ENCODE peak calls at places on chromosomes 16 and 17, in seven cellular contexts. One of them, this sample, is unnamed.

GRCh38 chr17:31918701-31919128 is 17.2 kb upstream of the UTP6 start:
- DNase-seq in A673: no peak
- DNase-seq in dorsolateral prefrontal cortex: no peak
- DNase-seq in uterus: no peak
- DNase-seq in Peyer's patch: no peak
- DNase-seq in ovary: no peak
- DNase-seq in CD8-positive, alpha-beta T cell: no peak
- DNase-seq in this sample: no peak

GRCh38 chr17:61619493-61619892 is 28.5 kb upstream of the NACA2 start:
- DNase-seq in A673: peak; percentile 1
- DNase-seq in dorsolateral prefrontal cortex: no peak
- DNase-seq in uterus: no peak
- DNase-seq in Peyer's patch: no peak
- DNase-seq in ovary: no peak
- DNase-seq in CD8-positive, alpha-beta T cell: no peak
- DNase-seq in this sample: no peak

GRCh38 chr17:41483991-41484826 is 3.3 kb upstream of the KRT35 start:
- DNase-seq in A673: no peak
- DNase-seq in dorsolateral prefrontal cortex: no peak
- DNase-seq in uterus: no peak
- DNase-seq in Peyer's patch: no peak
- DNase-seq in ovary: no peak
- DNase-seq in CD8-positive, alpha-beta T cell: no peak
- DNase-seq in this sample: no peak

GRCh38 chr16:57619606-57620315 is 8.7 kb upstream of the ADGRG1 start:
- DNase-seq in A673: no peak
- DNase-seq in dorsolateral prefrontal cortex: no peak
- DNase-seq in uterus: peak; percentile 10
- DNase-seq in Peyer's patch: no peak
- DNase-seq in ovary: no peak
- DNase-seq in CD8-positive, alpha-beta T cell: no peak
- DNase-seq in this sample: no peak

GRCh38 chr16:14472357-14472756 is 157.7 kb downstream of the PARN start:
- DNase-seq in A673: no peak
- DNase-seq in dorsolateral prefrontal cortex: no peak
- DNase-seq in uterus: no peak
- DNase-seq in Peyer's patch: no peak
- DNase-seq in ovary: no peak
- DNase-seq in CD8-positive, alpha-beta T cell: no peak
- DNase-seq in this sample: no peak

GRCh38 chr17:68910256-68910705 is 44.9 kb downstream of the ABCA8 start:
- DNase-seq in A673: peak; percentile 62
- DNase-seq in dorsolateral prefrontal cortex: peak; percentile 71
- DNase-seq in uterus: no peak
- DNase-seq in Peyer's patch: no peak
- DNase-seq in ovary: peak; percentile 20
- DNase-seq in CD8-positive, alpha-beta T cell: no peak
- DNase-seq in this sample: no peak

GRCh38 chr17:68441064-68441770 is 16.1 kb downstream of the WIPI1 start:
- DNase-seq in A673: no peak
- DNase-seq in dorsolateral prefrontal cortex: no peak
- DNase-seq in uterus: no peak
- DNase-seq in Peyer's patch: no peak
- DNase-seq in ovary: no peak
- DNase-seq in CD8-positive, alpha-beta T cell: no peak
- DNase-seq in this sample: no peak

GRCh38 chr16:83549836-83550569 is 257.8 kb upstream of the HSBP1 start:
- DNase-seq in A673: no peak
- DNase-seq in dorsolateral prefrontal cortex: no peak
- DNase-seq in uterus: no peak
- DNase-seq in Peyer's patch: no peak
- DNase-seq in ovary: no peak
- DNase-seq in CD8-positive, alpha-beta T cell: no peak
- DNase-seq in this sample: no peak

GRCh38 chr16:23214796-23215195 is 32.3 kb downstream of the SCNN1G start:
- DNase-seq in A673: no peak
- DNase-seq in dorsolateral prefrontal cortex: no peak
- DNase-seq in uterus: no peak
- DNase-seq in Peyer's patch: no peak
- DNase-seq in ovary: no peak
- DNase-seq in CD8-positive, alpha-beta T cell: no peak
- DNase-seq in this sample: no peak

GRCh38 chr17:48624118-48624517 is 2.0 kb downstream of the HOXB9 start:
- DNase-seq in A673: no peak
- DNase-seq in dorsolateral prefrontal cortex: no peak
- DNase-seq in uterus: no peak
- DNase-seq in Peyer's patch: no peak
- DNase-seq in ovary: no peak
- DNase-seq in CD8-positive, alpha-beta T cell: no peak
- DNase-seq in this sample: no peak

GRCh38 chr17:63402808-63403207 is 43.3 kb downstream of the CYB561 start:
- DNase-seq in A673: no peak
- DNase-seq in dorsolateral prefrontal cortex: no peak
- DNase-seq in uterus: no peak
- DNase-seq in Peyer's patch: no peak
- DNase-seq in ovary: no peak
- DNase-seq in CD8-positive, alpha-beta T cell: no peak
- DNase-seq in this sample: no peak

GRCh38 chr17:18167421-18167820 is 16.2 kb upstream of the ALKBH5 start:
- DNase-seq in A673: no peak
- DNase-seq in dorsolateral prefrontal cortex: no peak
- DNase-seq in uterus: no peak
- DNase-seq in Peyer's patch: no peak
- DNase-seq in ovary: no peak
- DNase-seq in CD8-positive, alpha-beta T cell: no peak
- DNase-seq in this sample: no peak

GRCh38 chr17:76474238-76474637 is 6.8 kb downstream of the AANAT start:
- DNase-seq in A673: no peak
- DNase-seq in dorsolateral prefrontal cortex: no peak
- DNase-seq in uterus: no peak
- DNase-seq in Peyer's patch: no peak
- DNase-seq in ovary: no peak
- DNase-seq in CD8-positive, alpha-beta T cell: no peak
- DNase-seq in this sample: no peak

GRCh38 chr17:35254107-35254802 is 11.4 kb downstream of the SLFN5 start:
- DNase-seq in A673: peak; percentile 60
- DNase-seq in dorsolateral prefrontal cortex: no peak
- DNase-seq in uterus: peak; percentile 42
- DNase-seq in Peyer's patch: no peak
- DNase-seq in ovary: peak; percentile 26
- DNase-seq in CD8-positive, alpha-beta T cell: no peak
- DNase-seq in this sample: no peak

DNA sequence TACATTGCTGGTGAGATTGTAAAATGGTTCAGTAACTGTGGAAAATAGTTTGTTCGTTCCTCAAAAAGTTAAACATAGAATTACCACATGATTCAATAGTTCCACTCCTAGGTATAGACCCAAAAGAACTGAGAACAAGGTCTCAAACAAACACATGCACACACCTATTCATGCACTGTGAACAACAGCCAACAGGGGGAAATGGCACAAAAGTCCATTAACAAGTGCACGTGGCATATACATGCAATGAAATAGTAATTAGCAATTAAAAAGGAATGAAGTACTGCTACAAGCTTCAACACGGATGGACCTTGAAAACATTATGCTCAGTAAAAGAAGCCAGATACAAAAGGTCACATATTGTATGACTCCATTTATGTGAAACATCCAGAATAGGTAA is 23.8 kb downstream of the SDK2 start:
- DNase-seq in A673: no peak
- DNase-seq in dorsolateral prefrontal cortex: no peak
- DNase-seq in uterus: no peak
- DNase-seq in Peyer's patch: no peak
- DNase-seq in ovary: no peak
- DNase-seq in CD8-positive, alpha-beta T cell: no peak
- DNase-seq in this sample: no peak
- TF ChIP-seq CTCF in A673: no peak
- TF ChIP-seq CTCF in dorsolateral prefrontal cortex: no peak
- TF ChIP-seq CTCF in uterus: no peak
- TF ChIP-seq CTCF in Peyer's patch: no peak
- TF ChIP-seq CTCF in ovary: no peak
- TF ChIP-seq CTCF in CD8-positive, alpha-beta T cell: no peak
- TF ChIP-seq CTCF in this sample: no peak

GRCh38 chr17:30203471-30203981 is 32.0 kb downstream of the SLC6A4 start:
- DNase-seq in A673: no peak
- DNase-seq in dorsolateral prefrontal cortex: no peak
- DNase-seq in uterus: no peak
- DNase-seq in Peyer's patch: no peak
- DNase-seq in ovary: no peak
- DNase-seq in CD8-positive, alpha-beta T cell: no peak
- DNase-seq in this sample: no peak
- TF ChIP-seq CTCF in A673: peak; percentile 13
- TF ChIP-seq CTCF in dorsolateral prefrontal cortex: no peak
- TF ChIP-seq CTCF in uterus: no peak
- TF ChIP-seq CTCF in Peyer's patch: no peak
- TF ChIP-seq CTCF in ovary: no peak
- TF ChIP-seq CTCF in CD8-positive, alpha-beta T cell: no peak
- TF ChIP-seq CTCF in this sample: no peak

GRCh38 chr17:55314784-55315491 is 50.2 kb downstream of the HLF start:
- DNase-seq in A673: no peak
- DNase-seq in dorsolateral prefrontal cortex: no peak
- DNase-seq in uterus: no peak
- DNase-seq in Peyer's patch: no peak
- DNase-seq in ovary: no peak
- DNase-seq in CD8-positive, alpha-beta T cell: no peak
- DNase-seq in this sample: no peak
- TF ChIP-seq CTCF in A673: no peak
- TF ChIP-seq CTCF in dorsolateral prefrontal cortex: no peak
- TF ChIP-seq CTCF in uterus: no peak
- TF ChIP-seq CTCF in Peyer's patch: no peak
- TF ChIP-seq CTCF in ovary: no peak
- TF ChIP-seq CTCF in CD8-positive, alpha-beta T cell: no peak
- TF ChIP-seq CTCF in this sample: no peak

DNA sequence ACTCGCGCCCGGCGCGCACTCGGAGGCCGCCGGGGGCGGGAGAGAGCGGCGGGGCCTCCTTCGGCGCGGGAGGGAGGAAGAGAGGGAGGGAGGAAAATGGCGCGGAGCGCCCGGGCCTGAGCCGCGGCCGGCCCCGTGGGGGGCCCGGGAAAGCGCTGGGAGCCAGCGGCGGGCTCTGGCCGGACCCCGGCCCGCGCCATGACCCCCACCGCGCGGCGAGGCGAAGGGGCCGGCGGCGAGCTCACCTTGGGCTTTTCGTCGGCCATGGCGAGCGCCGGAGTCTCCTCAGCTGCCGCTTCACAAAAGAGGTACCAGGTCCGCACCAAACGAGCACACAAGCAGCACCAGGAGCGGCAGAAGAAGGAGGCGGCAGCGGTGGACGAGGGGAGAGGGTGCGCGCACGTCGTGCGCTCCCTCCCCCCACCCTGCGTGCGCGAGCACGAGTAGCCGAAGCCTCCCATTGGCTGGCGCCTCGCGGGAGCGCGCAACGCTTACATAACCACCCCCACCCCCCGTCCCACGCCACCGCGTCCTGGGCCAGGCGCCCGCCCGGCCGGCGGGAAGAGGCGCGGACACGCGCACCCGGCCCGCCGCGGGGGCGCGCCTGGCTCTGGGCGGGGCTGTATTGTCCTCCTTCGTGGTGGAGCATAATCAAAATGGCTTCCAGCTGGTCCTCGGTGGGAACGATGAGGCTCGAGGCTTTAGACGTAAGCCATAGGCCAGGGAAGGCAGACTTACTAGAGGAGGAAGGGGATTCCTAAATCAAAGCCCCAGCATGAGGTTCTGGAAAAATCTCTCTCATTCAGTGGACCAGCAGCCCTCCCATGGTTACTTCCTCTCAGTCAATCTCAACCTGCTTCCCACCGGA is at the start of gene SUMO2:
- DNase-seq in A673: peak; percentile 97
- DNase-seq in dorsolateral prefrontal cortex: peak; percentile 88
- DNase-seq in uterus: peak; percentile 97
- DNase-seq in Peyer's patch: peak; percentile 94
- DNase-seq in ovary: peak; percentile 98
- DNase-seq in CD8-positive, alpha-beta T cell: peak; percentile 89
- DNase-seq in this sample: peak; percentile 92
- TF ChIP-seq CTCF in A673: no peak
- TF ChIP-seq CTCF in dorsolateral prefrontal cortex: no peak
- TF ChIP-seq CTCF in uterus: no peak
- TF ChIP-seq CTCF in Peyer's patch: peak; percentile 57
- TF ChIP-seq CTCF in ovary: peak; percentile 70
- TF ChIP-seq CTCF in CD8-positive, alpha-beta T cell: no peak
- TF ChIP-seq CTCF in this sample: no peak

DNA sequence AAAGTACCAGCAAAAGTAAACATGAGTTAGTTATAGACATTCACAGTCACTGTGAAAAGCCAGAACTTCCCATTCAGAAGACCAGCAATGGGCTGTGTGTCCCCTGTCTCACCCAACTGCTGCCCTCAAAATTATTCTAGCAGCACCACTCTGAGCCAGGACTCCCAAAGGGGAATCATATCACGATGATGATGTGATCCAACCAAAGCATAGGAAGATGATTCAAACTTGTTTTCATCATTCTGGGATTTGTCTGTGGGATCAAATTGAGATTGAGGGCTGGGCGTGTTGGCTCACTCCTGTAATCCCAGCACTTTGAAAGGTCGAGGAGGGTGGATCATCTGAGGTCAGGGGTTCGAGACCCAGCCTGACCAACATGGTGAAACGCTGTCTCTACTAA is 6.4 kb upstream of the NAT9 start:
- DNase-seq in A673: no peak
- DNase-seq in dorsolateral prefrontal cortex: no peak
- DNase-seq in uterus: no peak
- DNase-seq in Peyer's patch: no peak
- DNase-seq in ovary: no peak
- DNase-seq in CD8-positive, alpha-beta T cell: no peak
- DNase-seq in this sample: no peak
- TF ChIP-seq CTCF in A673: no peak
- TF ChIP-seq CTCF in dorsolateral prefrontal cortex: no peak
- TF ChIP-seq CTCF in uterus: no peak
- TF ChIP-seq CTCF in Peyer's patch: no peak
- TF ChIP-seq CTCF in ovary: no peak
- TF ChIP-seq CTCF in CD8-positive, alpha-beta T cell: no peak
- TF ChIP-seq CTCF in this sample: no peak

GRCh38 chr16:85577899-85578598 is 35.1 kb upstream of the GSE1 start:
- DNase-seq in A673: no peak
- DNase-seq in dorsolateral prefrontal cortex: no peak
- DNase-seq in uterus: no peak
- DNase-seq in Peyer's patch: no peak
- DNase-seq in ovary: no peak
- DNase-seq in CD8-positive, alpha-beta T cell: no peak
- DNase-seq in this sample: no peak

GRCh38 chr16:85573696-85574641 is 39.2 kb upstream of the GSE1 start:
- DNase-seq in A673: peak; percentile 60
- DNase-seq in dorsolateral prefrontal cortex: peak; percentile 48
- DNase-seq in uterus: peak; percentile 78
- DNase-seq in Peyer's patch: no peak
- DNase-seq in ovary: peak; percentile 78
- DNase-seq in CD8-positive, alpha-beta T cell: no peak
- DNase-seq in this sample: no peak

GRCh38 chr16:85576944-85577343 is 36.2 kb upstream of the GSE1 start:
- DNase-seq in A673: no peak
- DNase-seq in dorsolateral prefrontal cortex: no peak
- DNase-seq in uterus: no peak
- DNase-seq in Peyer's patch: no peak
- DNase-seq in ovary: no peak
- DNase-seq in CD8-positive, alpha-beta T cell: no peak
- DNase-seq in this sample: no peak

GRCh38 chr16:85574672-85575475 is 38.2 kb upstream of the GSE1 start:
- DNase-seq in A673: peak; percentile 45
- DNase-seq in dorsolateral prefrontal cortex: no peak
- DNase-seq in uterus: no peak
- DNase-seq in Peyer's patch: no peak
- DNase-seq in ovary: no peak
- DNase-seq in CD8-positive, alpha-beta T cell: no peak
- DNase-seq in this sample: no peak

GRCh38 chr16:85575910-85576309 is 37.2 kb upstream of the GSE1 start:
- DNase-seq in A673: no peak
- DNase-seq in dorsolateral prefrontal cortex: no peak
- DNase-seq in uterus: no peak
- DNase-seq in Peyer's patch: no peak
- DNase-seq in ovary: no peak
- DNase-seq in CD8-positive, alpha-beta T cell: no peak
- DNase-seq in this sample: no peak
- TF ChIP-seq CTCF in A673: no peak
- TF ChIP-seq CTCF in dorsolateral prefrontal cortex: no peak
- TF ChIP-seq CTCF in uterus: no peak
- TF ChIP-seq CTCF in Peyer's patch: no peak
- TF ChIP-seq CTCF in ovary: no peak
- TF ChIP-seq CTCF in CD8-positive, alpha-beta T cell: no peak
- TF ChIP-seq CTCF in this sample: no peak